ENCODE peak calls at places on chromosomes 16 and 17, in seven cellular contexts. R, Q, B, J, Z, O and G are unnamed samples.

GRCh38 chr16:57357330-57358151 is 1.0 kb upstream of the CCL22 start:
- DNase-seq in R (no peak), B (no peak), O (no peak), Z (no peak), Q (no peak), J (no peak), G (no peak)

GRCh38 chr17:62875296-62875695 is 67.2 kb upstream of the MARCHF10 start:
- DNase-seq in J (no peak), B (no peak), R (no peak), Q (no peak), Z (no peak), O (no peak), G (no peak)

GRCh38 chr17:83177611-83178532 is 98.5 kb downstream of the METRNL start:
- DNase-seq in Z (no peak), O (peak), J (no peak), R (no peak), Q (no peak), B (no peak), G (no peak)

GRCh38 chr16:89142474-89143197 is 28.9 kb upstream of the CDH15 start:
- DNase-seq in R (no peak), J (no peak), O (no peak), Q (no peak), B (no peak), Z (no peak), G (no peak)

GRCh38 chr17:67431210-67432015 is 54.3 kb downstream of the PITPNC1 start:
- DNase-seq in Z (no peak), J (no peak), B (peak), O (no peak), R (no peak), Q (peak), G (peak)

GRCh38 chr17:47902039-47902744 is 6.2 kb downstream of the SP2 start:
- DNase-seq in R (no peak), Z (no peak), Q (no peak), B (no peak), J (no peak), O (no peak), G (no peak)

GRCh38 chr17:65173951-65174683 is 36.9 kb downstream of the RGS9 start:
- DNase-seq in O (no peak), Q (no peak), Z (no peak), B (no peak), R (no peak), J (no peak), G (no peak)

GRCh38 chr16:2585651-2586081 is 47.8 kb downstream of the PDPK1 start:
- DNase-seq in R (no peak), Q (no peak), O (no peak), B (no peak), J (no peak), Z (no peak), G (no peak)

GRCh38 chr17:38459556-38459955 is 31.3 kb downstream of the ARHGAP23 start:
- DNase-seq in J (peak), Z (no peak), B (no peak), Q (no peak), O (no peak), R (no peak), G (no peak)

GRCh38 chr16:20883554-20884239 is 16.5 kb downstream of the DCUN1D3 start:
- DNase-seq in Q (no peak), B (no peak), R (no peak), O (no peak), J (no peak), Z (no peak), G (no peak)